ENCODE peak calls at places on chromosomes 4 and X, in four cellular contexts. Z is HepG2, C is A549, T is K562. E is an unnamed sample.

GRCh38 chr4:32031026-32031425 is 1310.9 kb downstream of the PCDH7 start:
- DNase-seq in Z (no peak), C (no peak), T (no peak), E (no peak)

GRCh38 chr4:17066241-17066640 is 167.8 kb upstream of the LDB2 start:
- DNase-seq in Z (no peak), C (no peak), T (no peak), E (no peak)

GRCh38 chr4:105088110-105088879 is 58.4 kb upstream of the TET2 start:
- DNase-seq in Z (no peak), C (peak), T (no peak), E (no peak)

GRCh38 chr4:2806392-2807355 is 13.8 kb downstream of the SH3BP2 start:
- DNase-seq in Z (no peak), C (no peak), T (no peak), E (no peak)

GRCh38 chrX:114584434-114584943 is 603 bp downstream of the HTR2C start:
- DNase-seq in Z (no peak), C (no peak), T (no peak), E (no peak)

GRCh38 chrX:78237127-78237526 is 90.3 kb downstream of the CYSLTR1 start:
- DNase-seq in Z (no peak), C (no peak), T (no peak), E (no peak)

GRCh38 chr4:45155081-45155777 is 428.9 kb upstream of the GNPDA2 start:
- DNase-seq in Z (no peak), C (no peak), T (no peak), E (no peak)

GRCh38 chrX:25156323-25156722 is 140.6 kb upstream of the ARX start:
- DNase-seq in Z (no peak), C (peak), T (no peak), E (no peak)

GRCh38 chrX:20545538-20545937 is 278.8 kb upstream of the RPS6KA3 start:
- DNase-seq in Z (no peak), C (no peak), T (no peak), E (no peak)

GRCh38 chr4:184950117-184950830 is 68.0 kb upstream of the HELT start:
- DNase-seq in Z (peak), C (no peak), T (no peak), E (no peak)

GRCh38 chrX:5898463-5898862 is 330.2 kb downstream of the NLGN4X start:
- DNase-seq in Z (no peak), C (no peak), T (no peak), E (no peak)

GRCh38 chrX:30296408-30297254 is 12.6 kb downstream of the NR0B1 start:
- DNase-seq in Z (no peak), C (no peak), T (no peak), E (no peak)

GRCh38 chrX:41491267-41492004 is 44.3 kb downstream of the NYX start:
- DNase-seq in Z (no peak), C (peak), T (no peak), E (no peak)

GRCh38 chr4:993111-994029 is at the start of gene SLC26A1:
- DNase-seq in Z (peak), C (peak), T (peak), E (no peak)

GRCh38 chr4:102585329-102585728 is 84.2 kb downstream of the NFKB1 start:
- DNase-seq in Z (no peak), C (no peak), T (no peak), E (no peak)

GRCh38 chr4:30757357-30757756 is 37.2 kb downstream of the PCDH7 start:
- DNase-seq in Z (no peak), C (no peak), T (no peak), E (no peak)

GRCh38 chr4:39706829-39707511 is 9.0 kb downstream of the UBE2K start:
- DNase-seq in Z (no peak), C (peak), T (no peak), E (no peak)

GRCh38 chrX:46722742-46723568 is 36.0 kb downstream of the SLC9A7 start:
- DNase-seq in Z (no peak), C (no peak), T (no peak), E (no peak)

GRCh38 chr4:153514001-153514526 is 47.9 kb downstream of the TMEM131L start:
- DNase-seq in Z (no peak), C (peak), T (no peak), E (no peak)

GRCh38 chrX:20515841-20516461 is 249.2 kb upstream of the RPS6KA3 start:
- DNase-seq in Z (peak), C (peak), T (no peak), E (peak)

GRCh38 chr4:47469951-47470350 is 6.4 kb upstream of the COMMD8 start:
- DNase-seq in Z (no peak), C (no peak), T (no peak), E (no peak)

GRCh38 chr4:40458109-40458508 is 123.0 kb downstream of the CHRNA9 start:
- DNase-seq in Z (peak), C (peak), T (no peak), E (no peak)

GRCh38 chrX:112874140-112874539 is 33.5 kb upstream of the AMOT start:
- DNase-seq in Z (no peak), C (no peak), T (no peak), E (no peak)

GRCh38 chr4:99383833-99384392 is 31.4 kb upstream of the ADH1C start:
- DNase-seq in Z (no peak), C (no peak), T (no peak), E (no peak)

GRCh38 chrX:71454222-71454621 is 78.7 kb upstream of the OGT start:
- DNase-seq in Z (no peak), C (no peak), T (no peak), E (no peak)

GRCh38 chrX:150762258-150762867 is 69.2 kb downstream of the MTMR1 start:
- DNase-seq in Z (no peak), C (no peak), T (no peak), E (no peak)

GRCh38 chr4:17934286-17934685 is 87.3 kb downstream of the LCORL start:
- DNase-seq in Z (no peak), C (no peak), T (no peak), E (no peak)

GRCh38 chrX:153910446-153910845 is 6.0 kb downstream of the AVPR2 start:
- DNase-seq in Z (no peak), C (no peak), T (no peak), E (no peak)

GRCh38 chr4:12633058-12633651 is 851.0 kb downstream of the RAB28 start:
- DNase-seq in Z (peak), C (peak), T (peak), E (peak)

GRCh38 chr4:179624768-179625181 is 2182.5 kb upstream of the AGA start:
- DNase-seq in Z (no peak), C (no peak), T (no peak), E (no peak)

GRCh38 chrX:124232523-124233201 is 99.8 kb upstream of the TEX13D start:
- DNase-seq in Z (no peak), C (no peak), T (no peak), E (no peak)

GRCh38 chr4:58833126-58833525 is 1722.9 kb upstream of the IGFBP7 start:
- DNase-seq in Z (no peak), C (no peak), T (no peak), E (no peak)

GRCh38 chr4:66946761-66947160 is 598.5 kb downstream of the CENPC start:
- DNase-seq in Z (no peak), C (no peak), T (no peak), E (no peak)

DNA sequence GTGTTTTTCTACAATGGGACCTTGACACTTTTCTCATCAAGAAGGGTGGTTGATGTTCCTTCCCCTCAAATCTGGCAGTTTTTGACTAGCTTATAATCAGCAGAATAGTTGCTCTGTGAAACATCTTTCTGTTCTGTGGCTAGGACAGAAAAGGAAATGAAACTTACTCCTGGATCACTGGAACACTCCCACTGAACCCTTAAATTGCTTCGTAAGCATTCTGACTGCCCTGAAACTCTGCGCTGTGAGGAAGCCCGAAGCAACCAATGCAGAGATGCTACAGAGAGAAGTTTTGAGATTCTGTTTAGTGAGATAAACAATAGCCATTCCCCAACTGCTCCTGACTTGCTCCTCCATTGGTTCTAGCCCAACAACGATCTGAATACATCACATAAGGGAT is 602.2 kb downstream of the CENPC start:
- DNase-seq in Z (no peak), C (no peak), T (no peak), E (no peak)
- TF ChIP-seq CHD4 in Z (no peak), C (no peak), T (no peak), E (no peak)

GRCh38 chr4:52852696-52853095 is 9.4 kb upstream of the RASL11B start:
- DNase-seq in Z (no peak), C (no peak), T (no peak), E (no peak)

GRCh38 chr4:52856802-52857201 is 5.3 kb upstream of the RASL11B start:
- DNase-seq in Z (no peak), C (no peak), T (no peak), E (no peak)

GRCh38 chr4:52850406-52851119 is 11.6 kb upstream of the RASL11B start:
- DNase-seq in Z (no peak), C (no peak), T (no peak), E (no peak)

GRCh38 chr4:52852041-52852440 is 10.1 kb upstream of the RASL11B start:
- DNase-seq in Z (no peak), C (no peak), T (no peak), E (no peak)

DNA sequence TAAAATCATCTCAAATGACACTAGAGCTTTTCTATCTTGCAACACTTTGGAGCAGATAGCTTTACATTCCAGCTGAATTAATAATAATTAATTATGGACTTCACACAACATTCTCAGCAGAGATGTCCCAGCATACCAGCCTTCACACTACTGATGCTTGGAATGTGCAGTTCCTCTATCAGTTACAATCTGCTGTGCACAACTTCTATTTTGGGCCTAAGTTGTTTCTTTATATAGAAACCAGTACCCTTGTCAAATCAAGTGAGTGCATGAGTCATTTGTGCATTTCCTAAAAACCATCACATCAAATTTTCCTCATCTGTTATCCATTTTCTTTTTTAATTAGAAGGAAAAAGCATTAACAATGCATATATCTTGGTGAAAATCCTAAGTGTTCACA is 8.8 kb upstream of the RASL11B start:
- DNase-seq in Z (no peak), C (no peak), T (no peak), E (no peak)
- TF ChIP-seq KDM1A in Z (no peak), C (no peak), T (no peak), E (no peak)

GRCh38 chr4:165418116-165418515 is 39.3 kb downstream of the CPE start:
- DNase-seq in Z (no peak), C (no peak), T (no peak), E (no peak)
- TF ChIP-seq CHD4 in Z (no peak), C (no peak), T (no peak), E (no peak)

GRCh38 chrX:40109288-40110008 is 11.7 kb upstream of the BCOR start:
- DNase-seq in Z (peak), C (peak), T (peak), E (no peak)
- TF ChIP-seq KDM1A in Z (no peak), C (no peak), T (no peak), E (no peak)

DNA sequence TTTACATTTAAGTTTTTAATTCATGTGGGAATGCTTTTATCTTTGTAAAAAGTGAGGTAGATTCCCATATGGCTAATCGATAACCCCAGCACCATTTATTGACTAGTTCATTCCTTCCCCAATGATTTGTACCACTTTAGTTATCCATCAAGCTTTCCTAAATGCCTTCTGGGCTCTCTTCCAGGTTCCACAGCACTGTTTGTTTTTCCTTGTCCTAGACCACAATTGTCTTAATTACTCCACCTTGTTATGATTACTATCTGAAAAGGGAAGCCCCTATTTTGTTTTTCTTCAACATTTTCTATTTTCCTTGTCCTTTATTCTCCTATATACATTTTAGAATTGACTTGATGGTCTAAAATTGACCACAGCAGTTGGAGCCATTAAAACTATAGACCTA is 48.5 kb upstream of the GPRIN3 start:
- DNase-seq in Z (no peak), C (no peak), T (no peak), E (no peak)
- TF ChIP-seq CHD4 in Z (no peak), C (no peak), T (no peak), E (no peak)